ENCODE peak calls at places on chromosomes 16 and 17, in eight cellular contexts. N is CD8-positive, alpha-beta T cell; Y is HCT116; U is GOT3; S is GM19239; C is NCI-H226; H is T-helper 17 cell; P is NCI-H510A treated with DMSO at 0.1 percent for 48 hours. I is an unnamed sample.

GRCh38 chr16:89636663-89637062 is 20.8 kb downstream of the CHMP1A start:
- DNase-seq in Y (no peak), C (no peak), H (no peak), U (no peak), P (no peak), N (no peak), S (no peak), I (no peak)

GRCh38 chr17:40485851-40486512 is 15.4 kb downstream of the TNS4 start:
- DNase-seq in H (no peak), Y (peak), C (peak), N (no peak), U (peak), S (no peak), P (no peak), I (peak)

GRCh38 chr17:70621593-70621992 is 452.3 kb downstream of the KCNJ2 start:
- DNase-seq in N (no peak), U (no peak), S (no peak), H (no peak), Y (no peak), P (no peak), C (no peak), I (no peak)

GRCh38 chr16:53007095-53007494 is 45.6 kb downstream of the CHD9NB start:
- DNase-seq in P (no peak), C (no peak), S (no peak), U (no peak), N (no peak), H (no peak), Y (no peak), I (no peak)

GRCh38 chr16:85145188-85145587 is 32.9 kb upstream of the CIBAR2 start:
- DNase-seq in H (no peak), Y (no peak), N (no peak), P (no peak), C (no peak), S (no peak), U (no peak), I (no peak)

GRCh38 chr16:11152677-11153321 is 103.2 kb downstream of the SOCS1 start:
- DNase-seq in C (no peak), S (no peak), H (no peak), P (no peak), Y (no peak), U (no peak), N (no peak), I (no peak)

GRCh38 chr16:74724820-74725549 is 24.3 kb upstream of the MLKL start:
- DNase-seq in C (peak), Y (no peak), P (no peak), U (peak), S (no peak), N (no peak), H (no peak), I (no peak)

GRCh38 chr16:23578096-23578830 is 17.9 kb downstream of the NDUFAB1 start:
- DNase-seq in S (no peak), U (no peak), Y (no peak), C (no peak), N (no peak), P (no peak), H (no peak), I (no peak)

GRCh38 chr17:58513913-58514794 is at the start of gene MTMR4:
- DNase-seq in N (peak), P (peak), H (peak), U (no peak), C (peak), S (peak), Y (peak), I (peak)

GRCh38 chr16:1784977-1785845 is 2.5 kb downstream of the NUBP2 start:
- DNase-seq in H (no peak), S (no peak), U (no peak), Y (no peak), C (no peak), P (no peak), N (no peak), I (no peak)

GRCh38 chr16:29148867-29149272 is 164.0 kb downstream of the LAT start:
- DNase-seq in Y (no peak), P (no peak), C (no peak), U (no peak), N (peak), H (peak), S (no peak), I (no peak)

GRCh38 chr17:3030096-3030495 is 33.3 kb downstream of the OR1D5 start:
- DNase-seq in C (peak), H (no peak), Y (no peak), S (no peak), P (no peak), U (no peak), N (no peak), I (peak)

GRCh38 chr17:64400644-64401043 is 10.0 kb upstream of the PECAM1 start:
- DNase-seq in N (no peak), C (no peak), U (no peak), H (no peak), P (no peak), S (no peak), Y (no peak), I (no peak)

GRCh38 chr17:43517615-43518386 is 28.3 kb downstream of the ETV4 start:
- DNase-seq in U (no peak), Y (no peak), P (no peak), H (no peak), N (no peak), C (peak), S (peak), I (no peak)

GRCh38 chr17:2123467-2124251 is 68.8 kb downstream of the HIC1 start:
- DNase-seq in S (no peak), H (no peak), P (no peak), U (no peak), Y (no peak), C (no peak), N (no peak), I (no peak)

GRCh38 chr17:75869282-75870141 is 8.9 kb downstream of the TRIM47 start:
- DNase-seq in S (no peak), U (no peak), Y (no peak), P (no peak), C (no peak), H (no peak), N (no peak), I (no peak)

GRCh38 chr17:74639704-74640142 is 16.2 kb upstream of the CD300E start:
- DNase-seq in C (no peak), Y (no peak), P (no peak), U (no peak), H (no peak), S (no peak), N (no peak), I (no peak)

GRCh38 chr17:66540131-66540781 is 237.8 kb downstream of the PRKCA start:
- DNase-seq in Y (no peak), P (no peak), N (no peak), C (no peak), U (no peak), H (no peak), S (no peak), I (no peak)

GRCh38 chr17:54269886-54270285 is 447.2 kb downstream of the KIF2B start:
- DNase-seq in H (no peak), U (no peak), P (no peak), N (no peak), Y (no peak), S (no peak), C (no peak), I (no peak)

GRCh38 chr17:44314869-44315661 is 6.7 kb downstream of the RUNDC3A start:
- DNase-seq in C (peak), P (peak), N (peak), S (peak), U (no peak), H (peak), Y (no peak), I (peak)

GRCh38 chr17:38350035-38350434 is 1.6 kb upstream of the SOCS7 start:
- DNase-seq in U (no peak), C (no peak), Y (no peak), N (no peak), H (no peak), P (no peak), S (no peak), I (no peak)

GRCh38 chr17:50626037-50626574 is 8.6 kb upstream of the ABCC3 start:
- DNase-seq in H (peak), S (peak), N (peak), U (peak), P (peak), Y (peak), C (peak), I (peak)

GRCh38 chr17:83010323-83011200 is 68.8 kb upstream of the METRNL start:
- DNase-seq in U (no peak), N (no peak), H (no peak), Y (no peak), C (no peak), P (peak), S (peak), I (no peak)

GRCh38 chr16:72952404-72953301 is 95.3 kb downstream of the ZFHX3 start:
- DNase-seq in S (no peak), C (no peak), H (no peak), N (no peak), P (no peak), Y (no peak), U (no peak), I (no peak)